ENCODE peak calls at places on chromosomes 3 and 15, in ten cellular contexts. N is PC-9; F is fibroblast of lung; H is GM23338; O is uterus; Z is K562; S is transverse colon; Q is CD8-positive, alpha-beta T cell; G is BJ; U is psoas muscle. A is an unnamed sample.
A peak's percentile ranks its signal among the peaks of the same experiment; 100 is the strongest.

GRCh38 chr15:42444415-42445063 is 46.4 kb downstream of the ZNF106 start:
- DNase-seq in N (no peak), F (no peak), H (peak; percentile 34), O (no peak), Z (peak; percentile 23), S (no peak), Q (no peak), G (no peak), U (no peak), A (no peak)

GRCh38 chr3:194640829-194641228 is 7.6 kb upstream of the TMEM44 start:
- DNase-seq in N (no peak), F (peak; percentile 24), H (peak; percentile 71), O (no peak), Z (peak; percentile 32), S (no peak), Q (peak; percentile 56), G (no peak), U (no peak), A (no peak)

GRCh38 chr15:70650567-70650966 is 112.8 kb downstream of the UACA start:
- DNase-seq in N (no peak), F (no peak), H (no peak), O (no peak), Z (no peak), S (no peak), Q (no peak), G (no peak), U (no peak), A (no peak)

GRCh38 chr3:188974856-188975611 is 196.7 kb upstream of the TPRG1 start:
- DNase-seq in N (no peak), F (peak; percentile 91), H (no peak), O (peak; percentile 33), Z (no peak), S (no peak), Q (peak; percentile 10), G (no peak), U (no peak), A (no peak)

GRCh38 chr15:95644476-95644875 is 686.0 kb upstream of the NR2F2 start:
- DNase-seq in N (no peak), F (peak; percentile 48), H (no peak), O (peak; percentile 39), Z (no peak), S (no peak), Q (no peak), G (no peak), U (no peak), A (no peak)

GRCh38 chr3:58217209-58217811 is 6.5 kb upstream of the DNASE1L3 start:
- DNase-seq in N (peak; percentile 75), F (peak; percentile 67), H (peak; percentile 89), O (peak; percentile 58), Z (no peak), S (peak; percentile 73), Q (peak; percentile 55), G (no peak), U (peak; percentile 67), A (no peak)

GRCh38 chr3:11391930-11392688 is 119.9 kb downstream of the ATG7 start:
- DNase-seq in N (peak; percentile 20), F (peak; percentile 64), H (no peak), O (no peak), Z (no peak), S (no peak), Q (no peak), G (peak; percentile 22), U (no peak), A (no peak)

GRCh38 chr3:111210866-111211564 is 139.4 kb downstream of the NECTIN3 start:
- DNase-seq in N (no peak), F (no peak), H (peak; percentile 12), O (no peak), Z (no peak), S (no peak), Q (no peak), G (no peak), U (no peak), A (no peak)

GRCh38 chr15:59199775-59200465 is 6.7 kb upstream of the LDHAL6B start:
- DNase-seq in N (no peak), F (peak; percentile 43), H (no peak), O (no peak), Z (no peak), S (no peak), Q (no peak), G (peak; percentile 51), U (no peak), A (peak; percentile 60)

GRCh38 chr15:101189708-101190107 is 62.1 kb downstream of the CHSY1 start:
- DNase-seq in N (no peak), F (no peak), H (no peak), O (no peak), Z (no peak), S (no peak), Q (no peak), G (no peak), U (no peak), A (no peak)

GRCh38 chr3:174270841-174271240 is 588.3 kb upstream of the NAALADL2 start:
- DNase-seq in N (no peak), F (peak; percentile 81), H (no peak), O (no peak), Z (no peak), S (no peak), Q (no peak), G (peak; percentile 51), U (no peak), A (peak; percentile 2)

GRCh38 chr3:138381413-138381901 is 33.1 kb downstream of the MRAS start:
- DNase-seq in N (no peak), F (peak; percentile 9), H (no peak), O (peak; percentile 46), Z (no peak), S (no peak), Q (no peak), G (no peak), U (peak; percentile 70), A (no peak)

GRCh38 chr3:49489247-49489646 is 19.2 kb downstream of the DAG1 start:
- DNase-seq in N (no peak), F (no peak), H (no peak), O (no peak), Z (no peak), S (no peak), Q (no peak), G (no peak), U (no peak), A (no peak)

GRCh38 chr3:134373278-134373941 is 837 bp downstream of the AMOTL2 start:
- DNase-seq in N (peak; percentile 81), F (peak; percentile 93), H (peak; percentile 99), O (peak; percentile 95), Z (no peak), S (peak; percentile 78), Q (no peak), G (no peak), U (peak; percentile 91), A (peak; percentile 67)

GRCh38 chr3:192879346-192880031 is 38.2 kb downstream of the MB21D2 start:
- DNase-seq in N (peak; percentile 92), F (peak; percentile 71), H (peak; percentile 95), O (peak; percentile 29), Z (no peak), S (no peak), Q (no peak), G (peak; percentile 97), U (no peak), A (peak; percentile 97)

GRCh38 chr3:129461461-129462146 is 21.6 kb downstream of the IFT122 start:
- DNase-seq in N (peak; percentile 20), F (peak; percentile 34), H (no peak), O (no peak), Z (peak; percentile 69), S (no peak), Q (no peak), G (no peak), U (no peak), A (no peak)

DNA sequence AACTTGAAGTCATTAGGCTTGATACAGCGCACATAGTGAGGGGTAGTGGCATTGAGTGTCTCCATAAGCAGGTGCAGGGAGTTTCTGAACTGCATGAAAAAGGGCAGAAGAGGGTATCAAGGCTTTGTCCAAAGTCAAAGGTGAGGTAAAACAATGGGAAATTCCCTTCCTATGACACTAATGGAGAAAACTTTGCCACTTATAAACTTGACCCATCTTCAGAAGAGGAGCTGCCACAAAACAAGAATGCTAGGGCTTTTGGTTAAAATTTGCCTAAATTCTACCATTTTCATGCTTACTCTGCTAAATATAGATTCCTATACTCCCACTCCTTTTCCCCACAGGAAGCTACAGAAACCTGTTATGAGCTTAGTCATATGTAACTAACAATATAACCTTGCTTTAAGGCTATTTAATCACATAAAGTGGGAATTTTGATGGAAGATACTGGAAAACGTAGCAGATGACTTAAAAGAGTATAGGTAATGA is 87.5 kb upstream of the MYO5C start:
- DNase-seq in N (no peak), F (no peak), H (no peak), O (no peak), Z (no peak), S (no peak), Q (no peak), G (no peak), U (no peak), A (no peak)
- H3K36me3 ChIP-seq in N (no peaks in the 10 kb centered on the region), F (no peaks in the 10 kb centered on the region), H (no peaks in the 10 kb centered on the region), O (no peaks in the 10 kb centered on the region), Z (no peaks in the 10 kb centered on the region), S (no peaks in the 10 kb centered on the region), Q (peaks cover 7% of the 10 kb centered on the region), G (peaks cover 3% of the 10 kb centered on the region), U (peaks cover 49% of the 10 kb centered on the region), A (peaks cover 2% of the 10 kb centered on the region)

DNA sequence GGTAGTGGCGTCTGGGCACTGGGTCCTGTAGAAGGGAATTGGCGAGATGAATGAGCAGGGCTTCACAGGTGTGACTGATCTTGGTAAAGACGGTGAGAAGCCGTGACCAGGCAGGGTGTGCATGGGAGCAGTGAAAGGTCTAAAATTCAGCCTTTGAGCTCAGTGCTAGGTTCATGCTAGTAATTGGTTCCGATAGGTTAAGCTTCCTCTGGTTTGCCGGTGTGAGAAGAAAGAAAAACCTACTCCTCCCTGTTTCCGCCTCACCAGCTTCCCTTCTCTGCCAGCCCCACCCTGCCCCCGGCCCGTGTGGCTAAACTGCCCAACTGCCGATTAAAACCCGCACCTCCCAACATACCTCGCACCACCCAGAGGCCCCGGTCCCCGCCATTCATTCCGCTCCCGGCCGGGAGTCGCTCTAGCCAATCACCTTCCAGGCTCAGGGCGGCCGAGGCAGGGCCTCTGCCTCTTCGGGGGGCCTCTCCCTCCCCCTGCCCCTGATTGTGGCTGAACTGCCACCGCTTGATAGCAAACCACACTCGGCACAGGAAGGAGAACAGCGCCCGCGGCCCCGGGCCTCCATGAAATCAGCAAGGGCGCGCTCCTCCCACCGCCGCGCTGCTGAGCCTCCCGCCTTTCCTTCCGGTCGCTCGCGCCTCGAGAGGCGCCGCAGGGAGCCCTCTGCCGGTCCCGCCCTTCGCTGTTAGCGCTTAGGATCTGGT is 7.3 kb upstream of the NRROS start:
- DNase-seq in N (peak; percentile 90), F (peak; percentile 50), H (peak; percentile 95), O (peak; percentile 67), Z (peak; percentile 97), S (peak; percentile 87), Q (peak; percentile 89), G (no peak), U (peak; percentile 89), A (no peak)
- TF ChIP-seq CTCF in N (peak; percentile 47), F (peak; percentile 29), H (no peak), O (peak; percentile 30), Z (peak; percentile 42), S (no peak), Q (no peak), G (peak; percentile 50), U (peak; percentile 41), A (peak; percentile 43)

GRCh38 chr3:123385981-123386380 is 62.9 kb downstream of the ADCY5 start:
- DNase-seq in N (peak; percentile 55), F (peak; percentile 19), H (no peak), O (peak; percentile 53), Z (no peak), S (no peak), Q (no peak), G (no peak), U (no peak), A (no peak)
- H3K36me3 ChIP-seq in N (no peaks in the 10 kb centered on the region), F (no peaks in the 10 kb centered on the region), H (no peaks in the 10 kb centered on the region), O (no peaks in the 10 kb centered on the region), Z (no peaks in the 10 kb centered on the region), S (no peaks in the 10 kb centered on the region), Q (no peaks in the 10 kb centered on the region), G (no peaks in the 10 kb centered on the region), U (no peaks in the 10 kb centered on the region), A (no peaks in the 10 kb centered on the region)

GRCh38 chr3:71456155-71456554 is 127.4 kb downstream of the FOXP1 start:
- DNase-seq in N (no peak), F (peak; percentile 32), H (no peak), O (no peak), Z (no peak), S (no peak), Q (no peak), G (no peak), U (no peak), A (no peak)
- TF ChIP-seq CTCF in N (no peak), F (peak; percentile 37), H (no peak), O (no peak), Z (no peak), S (no peak), Q (peak; percentile 50), G (peak; percentile 21), U (no peak), A (no peak)